ENCODE peak calls at places on chromosomes 4 and X, in ten cellular contexts. One of them, this sample, is unnamed.

GRCh38 chr4:168221298-168221697 is 97.3 kb downstream of the DDX60 start:
- DNase-seq in GM04504: peak; percentile 28
- DNase-seq in brain microvascular endothelial cell: peak; percentile 80
- DNase-seq in RCC 7860: no peak
- DNase-seq in non-pigmented ciliary epithelial cell: peak; percentile 56
- DNase-seq in astrocyte of the spinal cord: peak; percentile 72
- DNase-seq in nucleus accumbens: no peak
- DNase-seq in GM13976: no peak
- DNase-seq in ACHN: no peak
- DNase-seq in AG04450: peak; percentile 48
- DNase-seq in this sample: no peak

GRCh38 chr4:22170353-22170752 is 221.8 kb upstream of the KCNIP4 start:
- DNase-seq in astrocyte of the spinal cord: peak; percentile 84
- DNase-seq in nucleus accumbens: no peak
- DNase-seq in GM13976: no peak
- DNase-seq in brain microvascular endothelial cell: peak; percentile 63
- DNase-seq in GM04504: peak; percentile 7
- DNase-seq in non-pigmented ciliary epithelial cell: peak; percentile 53
- DNase-seq in ACHN: peak; percentile 24
- DNase-seq in RCC 7860: peak; percentile 73
- DNase-seq in AG04450: no peak
- DNase-seq in this sample: no peak

GRCh38 chr4:3710451-3711182 is 55.6 kb upstream of the ADRA2C start:
- DNase-seq in AG04450: no peak
- DNase-seq in ACHN: no peak
- DNase-seq in GM13976: no peak
- DNase-seq in nucleus accumbens: no peak
- DNase-seq in non-pigmented ciliary epithelial cell: no peak
- DNase-seq in brain microvascular endothelial cell: no peak
- DNase-seq in RCC 7860: peak; percentile 56
- DNase-seq in astrocyte of the spinal cord: no peak
- DNase-seq in GM04504: no peak
- DNase-seq in this sample: peak; percentile 41

GRCh38 chr4:123121241-123121907 is 199.0 kb upstream of the NUDT6 start:
- DNase-seq in brain microvascular endothelial cell: peak; percentile 64
- DNase-seq in AG04450: no peak
- DNase-seq in GM04504: no peak
- DNase-seq in GM13976: no peak
- DNase-seq in nucleus accumbens: no peak
- DNase-seq in ACHN: no peak
- DNase-seq in RCC 7860: peak; percentile 8
- DNase-seq in astrocyte of the spinal cord: peak; percentile 56
- DNase-seq in non-pigmented ciliary epithelial cell: no peak
- DNase-seq in this sample: no peak

GRCh38 chrX:10722804-10723364 is 102.5 kb upstream of the MID1 start:
- DNase-seq in brain microvascular endothelial cell: peak; percentile 60
- DNase-seq in AG04450: peak; percentile 24
- DNase-seq in astrocyte of the spinal cord: peak; percentile 51
- DNase-seq in GM13976: peak; percentile 56
- DNase-seq in GM04504: peak; percentile 48
- DNase-seq in non-pigmented ciliary epithelial cell: peak; percentile 8
- DNase-seq in RCC 7860: peak; percentile 8
- DNase-seq in nucleus accumbens: no peak
- DNase-seq in ACHN: peak; percentile 34
- DNase-seq in this sample: peak; percentile 70

GRCh38 chrX:74526786-74527185 is 87.6 kb downstream of the RLIM start:
- DNase-seq in AG04450: no peak
- DNase-seq in GM04504: no peak
- DNase-seq in ACHN: no peak
- DNase-seq in GM13976: no peak
- DNase-seq in nucleus accumbens: no peak
- DNase-seq in astrocyte of the spinal cord: no peak
- DNase-seq in brain microvascular endothelial cell: no peak
- DNase-seq in non-pigmented ciliary epithelial cell: no peak
- DNase-seq in RCC 7860: no peak
- DNase-seq in this sample: no peak

GRCh38 chr4:82898322-82899243 is 2.0 kb upstream of the THAP9 start:
- DNase-seq in astrocyte of the spinal cord: peak; percentile 88
- DNase-seq in GM04504: peak; percentile 84
- DNase-seq in GM13976: no peak
- DNase-seq in brain microvascular endothelial cell: peak; percentile 77
- DNase-seq in RCC 7860: peak; percentile 40
- DNase-seq in ACHN: peak; percentile 72
- DNase-seq in AG04450: peak; percentile 63
- DNase-seq in nucleus accumbens: no peak
- DNase-seq in non-pigmented ciliary epithelial cell: peak; percentile 71
- DNase-seq in this sample: no peak

GRCh38 chrX:107741318-107741813 is 34.2 kb downstream of the TSC22D3 start:
- DNase-seq in ACHN: no peak
- DNase-seq in brain microvascular endothelial cell: no peak
- DNase-seq in AG04450: no peak
- DNase-seq in non-pigmented ciliary epithelial cell: no peak
- DNase-seq in astrocyte of the spinal cord: no peak
- DNase-seq in RCC 7860: no peak
- DNase-seq in GM04504: no peak
- DNase-seq in GM13976: no peak
- DNase-seq in nucleus accumbens: no peak
- DNase-seq in this sample: peak; percentile 74

GRCh38 chrX:154019633-154020499 is at the start of gene IRAK1:
- DNase-seq in GM04504: no peak
- DNase-seq in RCC 7860: peak; percentile 27
- DNase-seq in non-pigmented ciliary epithelial cell: no peak
- DNase-seq in astrocyte of the spinal cord: peak; percentile 41
- DNase-seq in nucleus accumbens: no peak
- DNase-seq in GM13976: peak; percentile 85
- DNase-seq in brain microvascular endothelial cell: no peak
- DNase-seq in AG04450: no peak
- DNase-seq in ACHN: peak; percentile 59
- DNase-seq in this sample: no peak

GRCh38 chrX:68121371-68121770 is 311.9 kb downstream of the OPHN1 start:
- DNase-seq in GM04504: no peak
- DNase-seq in nucleus accumbens: no peak
- DNase-seq in astrocyte of the spinal cord: no peak
- DNase-seq in GM13976: no peak
- DNase-seq in AG04450: no peak
- DNase-seq in brain microvascular endothelial cell: no peak
- DNase-seq in non-pigmented ciliary epithelial cell: no peak
- DNase-seq in RCC 7860: no peak
- DNase-seq in ACHN: no peak
- DNase-seq in this sample: no peak

GRCh38 chr4:87910795-87911194 is 64.7 kb upstream of the SPP1 start:
- DNase-seq in ACHN: no peak
- DNase-seq in AG04450: no peak
- DNase-seq in GM04504: no peak
- DNase-seq in non-pigmented ciliary epithelial cell: no peak
- DNase-seq in astrocyte of the spinal cord: no peak
- DNase-seq in brain microvascular endothelial cell: no peak
- DNase-seq in RCC 7860: no peak
- DNase-seq in GM13976: no peak
- DNase-seq in nucleus accumbens: no peak
- DNase-seq in this sample: no peak

GRCh38 chr4:24137596-24137962 is 247.7 kb upstream of the PPARGC1A start:
- DNase-seq in GM04504: no peak
- DNase-seq in nucleus accumbens: no peak
- DNase-seq in GM13976: no peak
- DNase-seq in astrocyte of the spinal cord: no peak
- DNase-seq in brain microvascular endothelial cell: no peak
- DNase-seq in non-pigmented ciliary epithelial cell: no peak
- DNase-seq in AG04450: no peak
- DNase-seq in RCC 7860: no peak
- DNase-seq in ACHN: no peak
- DNase-seq in this sample: no peak

GRCh38 chr4:38867478-38868054 is at the start of gene FAM114A1:
- DNase-seq in nucleus accumbens: peak; percentile 43
- DNase-seq in astrocyte of the spinal cord: peak; percentile 78
- DNase-seq in RCC 7860: peak; percentile 64
- DNase-seq in non-pigmented ciliary epithelial cell: no peak
- DNase-seq in GM13976: peak; percentile 94
- DNase-seq in GM04504: peak; percentile 74
- DNase-seq in AG04450: no peak
- DNase-seq in brain microvascular endothelial cell: peak; percentile 61
- DNase-seq in ACHN: peak; percentile 81
- DNase-seq in this sample: peak; percentile 88

GRCh38 chrX:126509917-126510316 is 42.7 kb downstream of the DCAF12L1 start:
- DNase-seq in nucleus accumbens: no peak
- DNase-seq in GM13976: no peak
- DNase-seq in RCC 7860: no peak
- DNase-seq in AG04450: no peak
- DNase-seq in ACHN: no peak
- DNase-seq in non-pigmented ciliary epithelial cell: no peak
- DNase-seq in astrocyte of the spinal cord: no peak
- DNase-seq in brain microvascular endothelial cell: no peak
- DNase-seq in GM04504: no peak
- DNase-seq in this sample: no peak

GRCh38 chr4:11259837-11260236 is 168.9 kb downstream of the HS3ST1 start:
- DNase-seq in ACHN: no peak
- DNase-seq in GM13976: no peak
- DNase-seq in non-pigmented ciliary epithelial cell: no peak
- DNase-seq in RCC 7860: no peak
- DNase-seq in astrocyte of the spinal cord: no peak
- DNase-seq in brain microvascular endothelial cell: no peak
- DNase-seq in nucleus accumbens: no peak
- DNase-seq in GM04504: no peak
- DNase-seq in AG04450: no peak
- DNase-seq in this sample: no peak

GRCh38 chr4:56755901-56756300 is 65.6 kb downstream of the SPINK2 start:
- DNase-seq in AG04450: no peak
- DNase-seq in RCC 7860: no peak
- DNase-seq in GM13976: no peak
- DNase-seq in non-pigmented ciliary epithelial cell: no peak
- DNase-seq in brain microvascular endothelial cell: no peak
- DNase-seq in astrocyte of the spinal cord: peak; percentile 20
- DNase-seq in nucleus accumbens: no peak
- DNase-seq in ACHN: no peak
- DNase-seq in GM04504: no peak
- DNase-seq in this sample: no peak

GRCh38 chr4:177001271-177002175 is 208.8 kb upstream of the VEGFC start:
- DNase-seq in brain microvascular endothelial cell: no peak
- DNase-seq in non-pigmented ciliary epithelial cell: no peak
- DNase-seq in GM13976: no peak
- DNase-seq in GM04504: no peak
- DNase-seq in ACHN: no peak
- DNase-seq in astrocyte of the spinal cord: peak; percentile 46
- DNase-seq in nucleus accumbens: no peak
- DNase-seq in AG04450: no peak
- DNase-seq in RCC 7860: peak; percentile 19
- DNase-seq in this sample: no peak

GRCh38 chr4:4633431-4633830 is 91.6 kb upstream of the STX18 start:
- DNase-seq in nucleus accumbens: no peak
- DNase-seq in brain microvascular endothelial cell: no peak
- DNase-seq in RCC 7860: no peak
- DNase-seq in GM13976: no peak
- DNase-seq in astrocyte of the spinal cord: no peak
- DNase-seq in non-pigmented ciliary epithelial cell: no peak
- DNase-seq in GM04504: no peak
- DNase-seq in AG04450: no peak
- DNase-seq in ACHN: no peak
- DNase-seq in this sample: no peak

GRCh38 chrX:110044531-110045249 is 41.8 kb downstream of the TMEM164 start:
- DNase-seq in astrocyte of the spinal cord: no peak
- DNase-seq in brain microvascular endothelial cell: no peak
- DNase-seq in AG04450: no peak
- DNase-seq in non-pigmented ciliary epithelial cell: no peak
- DNase-seq in ACHN: no peak
- DNase-seq in nucleus accumbens: no peak
- DNase-seq in RCC 7860: no peak
- DNase-seq in GM13976: no peak
- DNase-seq in GM04504: no peak
- DNase-seq in this sample: no peak

GRCh38 chr4:85498068-85498733 is 23.3 kb downstream of the ARHGAP24 start:
- DNase-seq in GM04504: no peak
- DNase-seq in brain microvascular endothelial cell: peak; percentile 44
- DNase-seq in GM13976: peak; percentile 50
- DNase-seq in non-pigmented ciliary epithelial cell: no peak
- DNase-seq in ACHN: no peak
- DNase-seq in RCC 7860: peak; percentile 7
- DNase-seq in nucleus accumbens: no peak
- DNase-seq in astrocyte of the spinal cord: peak; percentile 63
- DNase-seq in AG04450: no peak
- DNase-seq in this sample: peak; percentile 78

GRCh38 chr4:142550955-142551354 is 295.1 kb downstream of the INPP4B start:
- DNase-seq in AG04450: no peak
- DNase-seq in brain microvascular endothelial cell: no peak
- DNase-seq in non-pigmented ciliary epithelial cell: no peak
- DNase-seq in GM04504: no peak
- DNase-seq in astrocyte of the spinal cord: peak; percentile 29
- DNase-seq in nucleus accumbens: no peak
- DNase-seq in ACHN: no peak
- DNase-seq in GM13976: no peak
- DNase-seq in RCC 7860: no peak
- DNase-seq in this sample: no peak

GRCh38 chrX:50045808-50046207 is 123.4 kb downstream of the CLCN5 start:
- DNase-seq in RCC 7860: no peak
- DNase-seq in astrocyte of the spinal cord: no peak
- DNase-seq in AG04450: no peak
- DNase-seq in ACHN: no peak
- DNase-seq in GM13976: no peak
- DNase-seq in non-pigmented ciliary epithelial cell: no peak
- DNase-seq in GM04504: no peak
- DNase-seq in brain microvascular endothelial cell: no peak
- DNase-seq in nucleus accumbens: no peak
- DNase-seq in this sample: no peak

GRCh38 chr4:153112071-153112460 is 92.2 kb upstream of the TRIM2 start:
- DNase-seq in brain microvascular endothelial cell: no peak
- DNase-seq in non-pigmented ciliary epithelial cell: no peak
- DNase-seq in AG04450: no peak
- DNase-seq in ACHN: no peak
- DNase-seq in GM04504: no peak
- DNase-seq in GM13976: no peak
- DNase-seq in astrocyte of the spinal cord: no peak
- DNase-seq in nucleus accumbens: no peak
- DNase-seq in RCC 7860: no peak
- DNase-seq in this sample: no peak

GRCh38 chr4:170672571-170672970 is 582.8 kb upstream of the AADAT start:
- DNase-seq in non-pigmented ciliary epithelial cell: no peak
- DNase-seq in brain microvascular endothelial cell: peak; percentile 51
- DNase-seq in RCC 7860: peak; percentile 26
- DNase-seq in nucleus accumbens: no peak
- DNase-seq in AG04450: peak; percentile 11
- DNase-seq in GM04504: no peak
- DNase-seq in ACHN: no peak
- DNase-seq in astrocyte of the spinal cord: peak; percentile 53
- DNase-seq in GM13976: no peak
- DNase-seq in this sample: no peak

GRCh38 chr4:76989391-76990061 is 40.0 kb downstream of the SEPTIN11 start:
- DNase-seq in brain microvascular endothelial cell: no peak
- DNase-seq in AG04450: no peak
- DNase-seq in RCC 7860: no peak
- DNase-seq in astrocyte of the spinal cord: no peak
- DNase-seq in GM13976: no peak
- DNase-seq in non-pigmented ciliary epithelial cell: no peak
- DNase-seq in GM04504: no peak
- DNase-seq in ACHN: no peak
- DNase-seq in nucleus accumbens: no peak
- DNase-seq in this sample: no peak

GRCh38 chr4:2497324-2497723 is 28.4 kb downstream of the RNF4 start:
- DNase-seq in RCC 7860: no peak
- DNase-seq in GM13976: no peak
- DNase-seq in GM04504: no peak
- DNase-seq in non-pigmented ciliary epithelial cell: no peak
- DNase-seq in brain microvascular endothelial cell: no peak
- DNase-seq in astrocyte of the spinal cord: no peak
- DNase-seq in ACHN: no peak
- DNase-seq in nucleus accumbens: no peak
- DNase-seq in AG04450: no peak
- DNase-seq in this sample: no peak

GRCh38 chr4:116272336-116272735 is 813.0 kb downstream of the TRAM1L1 start:
- DNase-seq in nucleus accumbens: no peak
- DNase-seq in AG04450: no peak
- DNase-seq in non-pigmented ciliary epithelial cell: no peak
- DNase-seq in RCC 7860: no peak
- DNase-seq in GM13976: no peak
- DNase-seq in GM04504: no peak
- DNase-seq in brain microvascular endothelial cell: no peak
- DNase-seq in ACHN: no peak
- DNase-seq in astrocyte of the spinal cord: no peak
- DNase-seq in this sample: no peak

GRCh38 chrX:118726887-118727685 is at the start of gene IL13RA1:
- DNase-seq in RCC 7860: peak; percentile 68
- DNase-seq in GM13976: peak; percentile 62
- DNase-seq in non-pigmented ciliary epithelial cell: no peak
- DNase-seq in GM04504: peak; percentile 69
- DNase-seq in brain microvascular endothelial cell: peak; percentile 58
- DNase-seq in nucleus accumbens: no peak
- DNase-seq in ACHN: peak; percentile 82
- DNase-seq in AG04450: no peak
- DNase-seq in astrocyte of the spinal cord: peak; percentile 90
- DNase-seq in this sample: peak; percentile 75

This sample was measured in suprapubic skin.